ENCODE peak calls at places on chromosomes 16 and 17, in ten cellular contexts. R is left colon; L is H7; X is stimulated activated CD4-positive, alpha-beta T cell treated with anti-CD3 and anti-CD28 coated beads, Interleukin-1b, Interleukin-23, amount 100 ng/mL, for 1 hour; V is nucleus accumbens; I is astrocyte of the cerebellum; Q is Daoy; K is NCI-H1048; E is NCI-H82; T is activated T-cell treated with anti-CD3 and anti-CD28 coated beads, Interleukin-2, amount 50 U/mL, for 24 hours. D is an unnamed sample.

GRCh38 chr17:76585048-76585648 is 512 bp downstream of the ST6GALNAC2 start:
- DNase-seq in K (peak), I (no peak), X (no peak), Q (no peak), L (peak), T (no peak), V (no peak), E (peak), R (no peak), D (no peak)

GRCh38 chr16:30697264-30698138 is 1.5 kb upstream of the SRCAP start:
- DNase-seq in T (no peak), X (no peak), I (no peak), R (no peak), Q (no peak), E (peak), K (no peak), V (peak), L (peak), D (peak)

GRCh38 chr17:54426287-54426886 is 474.3 kb upstream of the TOM1L1 start:
- DNase-seq in E (peak), K (peak), L (peak), V (no peak), X (no peak), R (no peak), Q (no peak), T (no peak), I (no peak), D (peak)

GRCh38 chr17:61863801-61864126 is 436 bp upstream of the BRIP1 start:
- DNase-seq in K (no peak), V (no peak), E (no peak), Q (no peak), L (no peak), T (no peak), R (no peak), I (no peak), X (no peak), D (no peak)

GRCh38 chr17:57783338-57783742 is 38.2 kb upstream of the CCDC182 start:
- DNase-seq in L (peak), V (no peak), T (peak), K (peak), X (peak), E (peak), R (peak), Q (peak), I (no peak), D (peak)

GRCh38 chr17:62882878-62883277 is 74.8 kb upstream of the MARCHF10 start:
- DNase-seq in X (no peak), R (no peak), E (no peak), V (no peak), T (no peak), Q (no peak), I (no peak), K (no peak), L (no peak), D (no peak)

GRCh38 chr16:8905795-8906591 is 23.8 kb downstream of the LITAFD start:
- DNase-seq in R (no peak), T (no peak), X (no peak), V (no peak), L (peak), I (no peak), K (no peak), Q (no peak), E (peak), D (no peak)

GRCh38 chr16:17481741-17482140 is 11.0 kb upstream of the XYLT1 start:
- DNase-seq in T (no peak), X (no peak), E (no peak), K (no peak), L (no peak), R (peak), I (no peak), Q (no peak), V (no peak), D (no peak)

GRCh38 chr16:740764-741505 is at the start of gene CIAO3:
- DNase-seq in X (peak), I (peak), T (peak), L (peak), K (peak), V (peak), E (peak), R (peak), Q (peak), D (peak)

GRCh38 chr17:28494445-28495188 is 11.5 kb upstream of the FOXN1 start:
- DNase-seq in L (peak), R (no peak), Q (peak), I (peak), T (peak), V (no peak), X (peak), K (peak), E (peak), D (peak)

GRCh38 chr16:48271728-48272127 is 24.4 kb upstream of the ABCC11 start:
- DNase-seq in K (no peak), E (no peak), T (no peak), Q (no peak), L (no peak), X (no peak), I (no peak), V (no peak), R (no peak), D (no peak)

GRCh38 chr16:48099455-48099854 is 56.3 kb downstream of the ABCC12 start:
- DNase-seq in K (no peak), V (no peak), L (no peak), R (no peak), I (no peak), T (no peak), X (no peak), E (peak), Q (no peak), D (no peak)

GRCh38 chr17:73313526-73314127 is 1.8 kb upstream of the CDC42EP4 start:
- DNase-seq in R (no peak), Q (no peak), E (no peak), K (no peak), I (no peak), X (no peak), V (no peak), T (no peak), L (no peak), D (no peak)

GRCh38 chr16:54843424-54843750 is 87.3 kb upstream of the IRX5 start:
- DNase-seq in X (no peak), K (no peak), T (no peak), R (no peak), E (no peak), V (no peak), I (no peak), Q (no peak), L (no peak), D (no peak)

GRCh38 chr17:76709077-76709950 is 1.5 kb downstream of the MXRA7 start:
- DNase-seq in I (peak), L (peak), K (no peak), R (peak), Q (peak), V (no peak), X (no peak), E (peak), T (no peak), D (no peak)

GRCh38 chr17:17573912-17574311 is 17.6 kb downstream of the PEMT start:
- DNase-seq in X (no peak), I (no peak), T (no peak), V (no peak), E (no peak), Q (no peak), R (no peak), L (no peak), K (no peak), D (no peak)

GRCh38 chr17:68290268-68290954 is 516 bp downstream of the SLC16A6 start:
- DNase-seq in K (no peak), E (peak), L (peak), T (peak), V (no peak), R (no peak), X (no peak), I (no peak), Q (peak), D (peak)

GRCh38 chr17:77429985-77430752 is 289.4 kb downstream of the SEC14L1 start:
- DNase-seq in X (peak), R (peak), T (peak), I (peak), K (no peak), E (peak), Q (peak), V (no peak), L (peak), D (peak)

GRCh38 chr17:78780852-78781338 is 1.2 kb downstream of the CYTH1 start:
- DNase-seq in L (no peak), I (no peak), K (no peak), V (no peak), Q (no peak), R (no peak), X (no peak), E (no peak), T (peak), D (no peak)

GRCh38 chr16:30758988-30759461 is 2.8 kb downstream of the CFAP119 start:
- DNase-seq in L (no peak), I (no peak), Q (no peak), V (no peak), K (no peak), X (no peak), E (no peak), R (no peak), T (no peak), D (no peak)